ENCODE peak calls at places on chromosomes 5 and 9, in six cellular contexts. Y is GM12891, I is breast epithelium, K is GM12878, B is Peyer's patch, U is tibial nerve. J is an unnamed sample.

GRCh38 chr9:129306318-129306973 is 128.4 kb upstream of the IER5L start:
- DNase-seq in Y (no peak), I (no peak), K (no peak), B (peak), U (peak), J (no peak)

GRCh38 chr9:88682431-88682831 is 147.5 kb downstream of the NXNL2 start:
- DNase-seq in Y (no peak), I (no peak), K (no peak), B (no peak), U (no peak), J (no peak)

GRCh38 chr9:16361118-16361517 is 509.4 kb downstream of the BNC2 start:
- DNase-seq in Y (no peak), I (no peak), K (no peak), B (no peak), U (no peak), J (no peak)

GRCh38 chr5:131460867-131461572 is 174.0 kb downstream of the RAPGEF6 start:
- DNase-seq in Y (no peak), I (no peak), K (no peak), B (no peak), U (no peak), J (no peak)

GRCh38 chr9:38337706-38338264 is 54.7 kb upstream of the ALDH1B1 start:
- DNase-seq in Y (no peak), I (no peak), K (no peak), B (no peak), U (no peak), J (no peak)

GRCh38 chr9:96027271-96028131 is 152.0 kb downstream of the ERCC6L2 start:
- DNase-seq in Y (no peak), I (no peak), K (no peak), B (no peak), U (no peak), J (no peak)

GRCh38 chr9:91758491-91758981 is 191.5 kb downstream of the ROR2 start:
- DNase-seq in Y (peak), I (no peak), K (peak), B (no peak), U (no peak), J (peak)

GRCh38 chr9:107481035-107481434 is 8.5 kb downstream of the KLF4 start:
- DNase-seq in Y (no peak), I (no peak), K (no peak), B (no peak), U (no peak), J (no peak)

GRCh38 chr5:181171782-181172181 is 24.4 kb downstream of the OR2V2 start:
- DNase-seq in Y (no peak), I (no peak), K (no peak), B (no peak), U (no peak), J (no peak)

GRCh38 chr9:84121991-84122523 is 141.5 kb downstream of the RMI1 start:
- DNase-seq in Y (no peak), I (no peak), K (no peak), B (no peak), U (no peak), J (no peak)

GRCh38 chr9:81573415-81574321 is 115.7 kb downstream of the TLE1 start:
- DNase-seq in Y (no peak), I (no peak), K (no peak), B (no peak), U (no peak), J (no peak)

GRCh38 chr5:56346717-56347116 is 113.6 kb upstream of the ANKRD55 start:
- DNase-seq in Y (no peak), I (no peak), K (no peak), B (no peak), U (no peak), J (no peak)

GRCh38 chr5:53246042-53246836 is 136.7 kb upstream of the MOCS2 start:
- DNase-seq in Y (no peak), I (no peak), K (no peak), B (no peak), U (no peak), J (no peak)

GRCh38 chr9:70229579-70229978 is 29.2 kb upstream of the SMC5 start:
- DNase-seq in Y (no peak), I (no peak), K (no peak), B (no peak), U (no peak), J (no peak)

GRCh38 chr9:132732326-132732725 is 62.1 kb downstream of the GTF3C4 start:
- DNase-seq in Y (no peak), I (no peak), K (no peak), B (no peak), U (no peak), J (no peak)

GRCh38 chr9:129555512-129556203 is 65.2 kb downstream of the C9orf50 start:
- DNase-seq in Y (no peak), I (no peak), K (no peak), B (no peak), U (no peak), J (no peak)

GRCh38 chr5:118628672-118629354 is 359.5 kb downstream of the DTWD2 start:
- DNase-seq in Y (no peak), I (no peak), K (no peak), B (no peak), U (no peak), J (no peak)

GRCh38 chr5:54702470-54702869 is 184.9 kb downstream of the SNX18 start:
- DNase-seq in Y (no peak), I (no peak), K (no peak), B (no peak), U (no peak), J (no peak)

GRCh38 chr5:107968998-107969397 is 298.3 kb upstream of the EFNA5 start:
- DNase-seq in Y (no peak), I (no peak), K (no peak), B (no peak), U (no peak), J (no peak)

GRCh38 chr9:76835571-76836283 is 70.2 kb downstream of the PRUNE2 start:
- DNase-seq in Y (no peak), I (no peak), K (no peak), B (no peak), U (no peak), J (peak)

GRCh38 chr5:132274050-132274869 is 16.8 kb downstream of the PDLIM4 start:
- DNase-seq in Y (no peak), I (no peak), K (no peak), B (peak), U (no peak), J (no peak)

GRCh38 chr9:22337261-22337660 is 109.4 kb upstream of the DMRTA1 start:
- DNase-seq in Y (no peak), I (no peak), K (no peak), B (no peak), U (no peak), J (no peak)

GRCh38 chr9:109816490-109816889 is 36.5 kb downstream of the PALM2AKAP2 start:
- DNase-seq in Y (no peak), I (peak), K (no peak), B (no peak), U (no peak), J (peak)

GRCh38 chr5:74556631-74557595 is 83.6 kb downstream of the ENC1 start:
- DNase-seq in Y (no peak), I (no peak), K (no peak), B (no peak), U (no peak), J (no peak)

GRCh38 chr5:120096413-120096812 is 367.7 kb upstream of the PRR16 start:
- DNase-seq in Y (no peak), I (no peak), K (no peak), B (no peak), U (no peak), J (no peak)

GRCh38 chr5:92460505-92460904 is 1077.4 kb upstream of the ARRDC3 start:
- DNase-seq in Y (no peak), I (no peak), K (no peak), B (no peak), U (no peak), J (no peak)

GRCh38 chr5:109874108-109874507 is 184.4 kb downstream of the MAN2A1 start:
- DNase-seq in Y (no peak), I (no peak), K (no peak), B (no peak), U (no peak), J (no peak)

GRCh38 chr9:106752581-106752980 is 110.4 kb upstream of the ZNF462 start:
- DNase-seq in Y (no peak), I (no peak), K (no peak), B (no peak), U (no peak), J (no peak)

GRCh38 chr5:58198330-58198729 is 261.6 kb downstream of the PLK2 start:
- DNase-seq in Y (no peak), I (no peak), K (no peak), B (no peak), U (no peak), J (no peak)

GRCh38 chr5:140142246-140142645 is 16.5 kb downstream of the IGIP start:
- DNase-seq in Y (no peak), I (no peak), K (no peak), B (no peak), U (no peak), J (no peak)

GRCh38 chr5:14429102-14429501 is 152.5 kb upstream of the OTULINL start:
- DNase-seq in Y (no peak), I (no peak), K (no peak), B (no peak), U (no peak), J (no peak)

GRCh38 chr9:122518841-122519240 is at the start of gene OR1J4:
- DNase-seq in Y (no peak), I (no peak), K (no peak), B (no peak), U (no peak), J (no peak)

GRCh38 chr5:138890686-138891085 is 15.6 kb upstream of the LRRTM2 start:
- DNase-seq in Y (no peak), I (no peak), K (no peak), B (no peak), U (no peak), J (no peak)

GRCh38 chr9:112333639-112334318 is 360 bp upstream of the PTBP3 start:
- DNase-seq in Y (peak), I (peak), K (peak), B (peak), U (peak), J (peak)
- TF ChIP-seq POLR2A in Y (peak), I (no peak), K (no peak), B (peak), U (no peak), J (no peak)

DNA sequence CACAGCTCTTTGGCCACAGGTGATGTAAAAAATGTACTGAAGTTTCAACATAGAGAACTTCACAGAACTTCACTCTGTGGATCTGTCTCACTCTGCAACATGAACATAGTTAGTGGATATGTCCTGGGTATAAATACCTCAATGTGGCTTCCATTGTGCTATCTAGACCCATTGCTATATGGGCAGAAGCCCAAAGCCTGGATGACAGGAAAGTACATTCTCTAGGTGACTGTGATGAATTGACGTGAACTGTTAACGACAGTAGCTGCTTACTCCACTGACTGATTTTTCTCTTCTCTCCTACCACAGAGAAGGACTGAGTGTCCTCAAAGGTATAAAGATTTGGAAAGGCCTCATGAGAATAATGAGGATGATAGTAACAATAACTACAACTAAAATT is 270.1 kb upstream of the FTMT start:
- DNase-seq in Y (no peak), I (no peak), K (no peak), B (no peak), U (no peak), J (no peak)
- TF ChIP-seq POLR2A in Y (no peak), I (no peak), K (no peak), B (no peak), U (no peak), J (no peak)

GRCh38 chr5:134046801-134047707 is 42.3 kb upstream of the VDAC1 start:
- DNase-seq in Y (no peak), I (no peak), K (no peak), B (no peak), U (no peak), J (no peak)
- TF ChIP-seq POLR2A in Y (no peak), I (no peak), K (no peak), B (no peak), U (no peak), J (no peak)

GRCh38 chr9:13750061-13750460 is 470.6 kb upstream of the MPDZ start:
- DNase-seq in Y (no peak), I (no peak), K (no peak), B (no peak), U (no peak), J (peak)
- TF ChIP-seq POLR2A in Y (no peak), I (no peak), K (no peak), B (no peak), U (no peak), J (no peak)

GRCh38 chr5:179805070-179805528 is 1.6 kb downstream of the MGAT4B start:
- DNase-seq in Y (no peak), I (no peak), K (no peak), B (peak), U (no peak), J (no peak)

GRCh38 chr5:179805529-179806249 is 977 bp downstream of the MGAT4B start:
- DNase-seq in Y (peak), I (no peak), K (no peak), B (peak), U (no peak), J (no peak)

GRCh38 chr5:179804599-179804947 is 2.1 kb downstream of the MGAT4B start:
- DNase-seq in Y (no peak), I (no peak), K (no peak), B (no peak), U (no peak), J (no peak)

GRCh38 chr5:179803651-179804598 is 2.7 kb downstream of the MGAT4B start:
- DNase-seq in Y (no peak), I (no peak), K (no peak), B (peak), U (no peak), J (peak)

DNA sequence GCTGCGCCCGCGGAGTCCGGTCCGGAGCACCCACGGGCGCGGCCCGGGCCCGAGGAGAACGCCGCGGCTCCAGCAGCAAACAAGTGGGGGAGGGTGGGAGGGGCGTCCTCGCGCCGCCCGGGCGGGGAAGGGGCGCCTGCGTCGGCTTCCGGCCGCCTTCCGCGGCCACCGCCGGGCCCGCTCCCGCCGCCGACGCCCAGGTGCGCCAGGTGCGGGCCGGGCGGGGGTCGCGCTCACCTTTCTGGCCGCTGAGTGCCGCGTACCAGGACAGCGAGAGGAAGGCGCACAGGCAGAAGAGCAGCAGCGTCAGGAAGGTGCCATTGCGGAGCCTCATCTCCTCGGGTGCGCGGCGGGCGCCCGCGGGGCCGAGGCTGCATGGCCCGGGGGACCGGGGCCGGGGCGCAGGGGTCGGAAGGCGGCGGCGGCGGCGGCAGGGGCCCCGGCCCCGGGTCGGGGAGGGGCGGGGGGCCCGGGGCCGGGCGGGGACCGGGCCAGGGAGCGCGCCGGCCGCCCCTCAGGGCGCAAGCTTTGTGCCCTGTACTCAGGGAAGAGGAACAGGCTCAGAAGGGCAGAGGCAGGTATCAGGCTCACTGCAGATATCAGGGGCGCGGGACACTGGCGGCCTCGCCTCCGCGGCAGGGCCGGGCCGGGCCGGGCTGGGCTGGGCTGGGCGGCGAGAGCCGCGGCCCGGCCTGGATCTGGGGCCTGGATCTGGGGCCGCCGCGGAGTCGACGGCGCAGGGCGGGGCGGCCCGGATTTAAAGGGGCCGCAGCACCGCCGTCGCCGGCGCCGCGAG is at the start of gene MGAT4B:
- DNase-seq in Y (peak), I (peak), K (no peak), B (peak), U (peak), J (peak)
- TF ChIP-seq POLR2A in Y (peak), I (no peak), K (peak), B (peak), U (peak), J (peak)

GRCh38 chr9:2641033-2641432 is 19.4 kb downstream of the VLDLR start:
- DNase-seq in Y (no peak), I (no peak), K (no peak), B (no peak), U (no peak), J (no peak)
- TF ChIP-seq POLR2A in Y (no peak), I (no peak), K (no peak), B (no peak), U (no peak), J (no peak)

GRCh38 chr9:99021512-99021911 is 77.8 kb downstream of the COL15A1 start:
- DNase-seq in Y (no peak), I (no peak), K (no peak), B (no peak), U (no peak), J (no peak)
- TF ChIP-seq POLR2A in Y (no peak), I (no peak), K (no peak), B (no peak), U (no peak), J (no peak)

DNA sequence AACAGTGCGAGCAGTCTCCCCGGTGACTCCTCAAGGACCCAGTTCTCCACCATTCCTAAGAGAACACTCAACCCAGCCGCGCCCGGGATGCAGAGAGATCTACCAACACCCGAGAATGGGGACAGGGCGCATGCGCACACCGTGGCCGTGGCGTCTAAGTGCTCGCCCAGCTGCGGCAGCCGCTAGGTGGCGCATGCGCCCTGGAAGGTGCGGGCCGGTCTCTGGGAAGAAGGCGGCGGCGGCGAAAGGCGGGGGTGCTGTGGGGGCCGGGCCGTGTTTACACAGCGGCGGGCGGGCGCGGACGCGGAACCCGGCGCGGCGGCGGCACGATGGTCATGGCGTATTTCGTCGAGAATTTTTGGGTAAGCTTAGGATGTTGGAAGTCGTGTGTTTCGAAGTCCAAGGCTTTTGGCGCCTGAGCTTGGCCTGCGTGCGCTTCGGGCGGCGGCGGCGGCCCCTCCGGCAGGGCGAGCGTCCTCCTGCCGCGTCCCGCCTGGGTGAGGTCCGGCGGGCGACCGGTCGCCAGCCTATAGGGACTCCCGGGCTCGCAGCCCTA is at the start of gene FCHO2:
- DNase-seq in Y (peak), I (peak), K (peak), B (peak), U (peak), J (peak)
- TF ChIP-seq POLR2A in Y (no peak), I (peak), K (peak), B (peak), U (peak), J (peak)

GRCh38 chr9:114689813-114690212 is 7.8 kb upstream of the TEX48 start:
- DNase-seq in Y (no peak), I (no peak), K (no peak), B (no peak), U (no peak), J (no peak)

GRCh38 chr9:114693248-114693895 is 11.4 kb upstream of the TEX48 start:
- DNase-seq in Y (no peak), I (no peak), K (no peak), B (no peak), U (no peak), J (no peak)

GRCh38 chr9:114691956-114692295 is 9.9 kb upstream of the TEX48 start:
- DNase-seq in Y (no peak), I (no peak), K (no peak), B (no peak), U (no peak), J (no peak)

GRCh38 chr9:114690308-114690707 is 8.3 kb upstream of the TEX48 start:
- DNase-seq in Y (no peak), I (no peak), K (no peak), B (no peak), U (no peak), J (no peak)

DNA sequence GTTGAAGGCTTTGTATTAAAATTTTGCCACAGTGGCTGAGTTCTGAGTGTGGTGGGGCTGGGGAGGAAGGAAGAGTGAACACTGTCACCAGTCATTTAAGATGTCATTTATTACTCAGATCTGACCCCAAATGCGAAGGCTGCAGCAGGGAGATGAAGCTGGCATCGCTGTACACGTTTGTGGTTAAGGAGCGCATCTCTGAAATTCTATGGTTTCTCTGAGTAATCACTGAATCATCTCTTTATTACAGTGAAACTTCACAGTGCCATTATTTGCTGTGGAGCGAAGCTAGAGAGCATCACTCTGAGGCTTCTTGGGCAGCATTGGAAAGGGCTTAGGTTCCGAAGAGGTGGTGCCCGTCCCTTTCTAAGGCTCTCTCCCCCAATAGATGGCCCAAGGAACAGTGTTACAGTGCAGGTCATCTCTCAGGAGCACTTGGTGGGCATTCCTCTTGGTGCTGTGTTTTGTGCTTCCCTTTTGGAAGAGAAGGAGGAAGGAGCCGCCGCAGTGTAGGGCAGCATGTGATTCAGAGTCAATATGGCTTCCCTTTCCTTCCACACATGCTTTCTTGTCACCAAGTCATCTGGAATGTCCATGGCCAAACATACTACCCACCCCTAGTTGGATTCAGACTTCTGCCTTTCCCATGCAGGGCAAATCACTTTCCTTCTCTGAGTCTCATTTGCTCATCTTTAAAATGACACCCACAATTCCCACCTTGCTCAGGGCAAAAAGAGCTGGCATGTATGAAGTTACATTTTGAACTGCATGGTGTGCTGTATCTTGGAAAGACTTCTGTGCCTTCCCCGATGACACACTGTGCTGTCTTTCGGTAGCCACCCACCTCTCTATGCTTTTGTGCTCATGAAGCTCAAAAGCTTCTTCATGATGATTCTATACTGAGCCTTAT is 9.3 kb upstream of the TEX48 start:
- DNase-seq in Y (no peak), I (peak), K (peak), B (no peak), U (no peak), J (peak)
- TF ChIP-seq POLR2A in Y (no peak), I (no peak), K (no peak), B (no peak), U (no peak), J (no peak)

GRCh38 chr9:2623046-2623865 is 1.7 kb downstream of the VLDLR start:
- DNase-seq in Y (peak), I (peak), K (no peak), B (peak), U (no peak), J (no peak)
- TF ChIP-seq POLR2A in Y (no peak), I (no peak), K (no peak), B (no peak), U (no peak), J (no peak)